ENCODE peak calls at places on chromosomes 3 and 15, in nine cellular contexts. F is LoVo; B is activated CD8-positive, alpha-beta T cell treated with anti-CD3 and anti-CD28 coated beads for 36 hours; E is choroid plexus epithelial cell; J is T-helper 9 cell; K is stimulated activated naive B cell treated with anti-CD40 and anti-IgM and Interleukin-4, amounts not matched to agents 10 μg/mL and 1 μg/mL and 100 μg/mL, for 72 hours; L is spleen; Y is OCI-LY7; H is activated CD8-positive, alpha-beta memory T cell treated with anti-CD3 and anti-CD28 coated beads, Interleukin-2, amount 50 U/mL, for 48 hours. U is an unnamed sample.

GRCh38 chr3:57142335-57142734 is 22.8 kb downstream of the IL17RD start:
- DNase-seq in B (no peak), L (no peak), E (no peak), F (no peak), K (no peak), Y (no peak), H (no peak), J (no peak), U (no peak)

GRCh38 chr3:160665784-160666526 is 11.0 kb upstream of the ARL14 start:
- DNase-seq in E (peak), F (no peak), B (peak), K (peak), H (no peak), Y (no peak), J (no peak), L (no peak), U (no peak)

GRCh38 chr3:71724584-71725278 is 471 bp downstream of the EIF4E3 start:
- DNase-seq in B (peak), K (peak), H (peak), J (peak), F (peak), L (peak), E (no peak), Y (no peak), U (no peak)

GRCh38 chr15:92385096-92385495 is 8.6 kb upstream of the ST8SIA2 start:
- DNase-seq in L (no peak), B (no peak), J (no peak), H (no peak), E (no peak), Y (no peak), K (no peak), F (no peak), U (no peak)

GRCh38 chr3:126917232-126917804 is 65.6 kb upstream of the PLXNA1 start:
- DNase-seq in E (no peak), L (no peak), K (no peak), J (no peak), F (no peak), Y (no peak), H (no peak), B (no peak), U (no peak)

GRCh38 chr15:75902129-75902557 is 1.5 kb upstream of the FBXO22 start:
- DNase-seq in F (no peak), L (no peak), K (no peak), B (no peak), E (peak), J (no peak), H (no peak), Y (no peak), U (no peak)

GRCh38 chr15:101137312-101137940 is 114.4 kb downstream of the CHSY1 start:
- DNase-seq in E (no peak), Y (no peak), J (no peak), F (no peak), K (no peak), H (no peak), B (peak), L (peak), U (no peak)

GRCh38 chr15:50764331-50765201 is 940 bp downstream of the SPPL2A start:
- DNase-seq in J (no peak), L (no peak), B (peak), H (no peak), Y (peak), E (peak), F (no peak), K (no peak), U (peak)

GRCh38 chr3:14725015-14725431 is 50.1 kb downstream of the C3orf20 start:
- DNase-seq in L (no peak), H (no peak), E (peak), J (no peak), F (peak), B (no peak), K (no peak), Y (no peak), U (no peak)

GRCh38 chr3:123067689-123068226 is 933 bp downstream of the PDIA5 start:
- DNase-seq in L (no peak), J (no peak), H (no peak), E (no peak), B (peak), Y (peak), K (no peak), F (peak), U (peak)

GRCh38 chr3:127673191-127674098 is 693 bp downstream of the ABTB1 start:
- DNase-seq in F (peak), L (peak), B (peak), E (peak), H (peak), Y (peak), K (peak), J (peak), U (peak)

GRCh38 chr3:124510290-124510689 is 220.0 kb upstream of the UMPS start:
- DNase-seq in H (no peak), F (no peak), B (no peak), E (no peak), Y (no peak), J (no peak), K (no peak), L (no peak), U (no peak)

GRCh38 chr3:156782921-156783320 is 43.2 kb upstream of the LEKR1 start:
- DNase-seq in Y (no peak), L (no peak), K (no peak), F (no peak), B (no peak), E (no peak), J (no peak), H (no peak), U (no peak)

GRCh38 chr3:138219255-138219654 is 32.2 kb downstream of the ARMC8 start:
- DNase-seq in F (no peak), K (no peak), E (peak), L (no peak), J (no peak), H (no peak), B (no peak), Y (no peak), U (no peak)

GRCh38 chr3:123148772-123149171 is 53.0 kb upstream of the SEC22A start:
- DNase-seq in E (no peak), B (no peak), H (no peak), K (no peak), Y (no peak), L (no peak), J (no peak), F (no peak), U (no peak)

GRCh38 chr15:64943512-64944225 is 32.0 kb downstream of the ANKDD1A start:
- DNase-seq in E (no peak), F (no peak), B (no peak), L (no peak), H (no peak), J (no peak), K (no peak), Y (no peak), U (no peak)

GRCh38 chr3:39132096-39133092 is 21.0 kb downstream of the CSRNP1 start:
- DNase-seq in L (peak), E (no peak), H (no peak), J (no peak), Y (no peak), K (no peak), B (no peak), F (no peak), U (no peak)

GRCh38 chr15:49135893-49136292 is 19.5 kb downstream of the COPS2 start:
- DNase-seq in K (no peak), L (no peak), Y (no peak), J (no peak), E (peak), H (no peak), F (no peak), B (no peak), U (no peak)

GRCh38 chr3:112604536-112604935 is 36.4 kb downstream of the CCDC80 start:
- DNase-seq in B (no peak), Y (no peak), L (no peak), F (peak), H (no peak), K (no peak), E (peak), J (no peak), U (no peak)

GRCh38 chr15:25372298-25372697 is 66.5 kb downstream of the UBE3A start:
- DNase-seq in Y (no peak), J (no peak), H (no peak), E (peak), B (no peak), F (no peak), K (no peak), L (no peak), U (no peak)

GRCh38 chr15:22869856-22870255 is 31.4 kb downstream of the NIPA2 start:
- DNase-seq in B (no peak), K (no peak), E (no peak), H (no peak), L (no peak), F (no peak), Y (no peak), J (no peak), U (no peak)

GRCh38 chr15:20341901-20342605 is 199.5 kb downstream of the GOLGA6L6 start:
- DNase-seq in E (no peak), J (no peak), F (no peak), Y (no peak), K (no peak), L (peak), H (peak), B (peak), U (no peak)

GRCh38 chr15:88690331-88690730 is 51.5 kb downstream of the ISG20 start:
- DNase-seq in B (no peak), K (no peak), Y (no peak), J (no peak), E (no peak), F (no peak), H (no peak), L (no peak), U (no peak)

GRCh38 chr3:177603137-177603603 is 405.9 kb upstream of the TBL1XR1 start:
- DNase-seq in F (no peak), J (no peak), Y (no peak), B (no peak), H (no peak), K (peak), E (peak), L (no peak), U (no peak)

GRCh38 chr15:77992356-77993222 is 84.9 kb downstream of the TBC1D2B start:
- DNase-seq in L (peak), F (no peak), J (no peak), K (no peak), E (no peak), Y (no peak), H (no peak), B (no peak), U (no peak)

GRCh38 chr15:48177383-48177874 is 666 bp downstream of the MYEF2 start:
- DNase-seq in J (no peak), B (peak), Y (peak), L (no peak), F (no peak), E (peak), H (no peak), K (peak), U (peak)

GRCh38 chr3:105140899-105141367 is 225.8 kb upstream of the ALCAM start:
- DNase-seq in F (no peak), E (peak), L (no peak), B (no peak), H (no peak), J (no peak), K (no peak), Y (no peak), U (no peak)

GRCh38 chr3:132084982-132085381 is 50.2 kb upstream of the CPNE4 start:
- DNase-seq in H (no peak), F (no peak), L (no peak), J (no peak), E (no peak), B (no peak), Y (no peak), K (no peak), U (no peak)

GRCh38 chr3:128665362-128666021 is 14.9 kb upstream of the RPN1 start:
- DNase-seq in E (peak), H (no peak), F (no peak), L (no peak), B (no peak), J (no peak), Y (no peak), K (no peak), U (no peak)

GRCh38 chr15:89665449-89666146 is 10.3 kb upstream of the KIF7 start:
- DNase-seq in L (peak), H (peak), E (peak), F (peak), B (peak), K (no peak), Y (no peak), J (no peak), U (no peak)

GRCh38 chr3:4686619-4687018 is 193.5 kb downstream of the ITPR1 start:
- DNase-seq in F (no peak), Y (no peak), H (no peak), K (no peak), B (no peak), E (no peak), J (no peak), L (no peak), U (no peak)

GRCh38 chr3:133113526-133113925 is 75.3 kb downstream of the TMEM108 start:
- DNase-seq in E (no peak), B (no peak), L (no peak), H (no peak), F (no peak), Y (no peak), J (no peak), K (no peak), U (no peak)

GRCh38 chr3:142768338-142768737 is 44.5 kb downstream of the TRPC1 start:
- DNase-seq in Y (no peak), E (no peak), L (no peak), H (no peak), B (no peak), K (no peak), J (no peak), F (no peak), U (no peak)

GRCh38 chr15:101710806-101711205 is 13.5 kb downstream of the TARS3 start:
- DNase-seq in E (peak), K (no peak), B (no peak), F (no peak), L (no peak), J (no peak), Y (no peak), H (no peak), U (no peak)

GRCh38 chr3:196659901-196660351 is 20.4 kb downstream of the NRROS start:
- DNase-seq in L (no peak), H (no peak), K (no peak), F (no peak), B (no peak), Y (no peak), E (no peak), J (no peak), U (no peak)